ENCODE peak calls at places on chromosomes 12 and 14, in four cellular contexts. S, B, G and N are unnamed samples.
A peak's percentile ranks its signal among the peaks of the same experiment; 100 is the strongest.

GRCh38 chr12:100576311-100577036 is 3.0 kb downstream of the GAS2L3 start:
- DNase-seq in S (no peak), B (no peak), G (peak; percentile 8), N (peak; percentile 50)

GRCh38 chr12:130456375-130457199 is 118.9 kb downstream of the PIWIL1 start:
- DNase-seq in G (no peak), B (no peak), S (no peak), N (no peak)

GRCh38 chr14:55546212-55546874 is 33.7 kb upstream of the KTN1 start:
- DNase-seq in G (no peak), B (peak; percentile 33), S (no peak), N (no peak)

GRCh38 chr14:92693998-92694780 is 54.2 kb downstream of the LGMN start:
- DNase-seq in G (no peak), B (no peak), S (peak; percentile 88), N (peak; percentile 69)

GRCh38 chr14:100440207-100440631 is 117.1 kb downstream of the SLC25A47 start:
- DNase-seq in S (peak; percentile 73), B (no peak), G (peak; percentile 76), N (peak; percentile 81)

GRCh38 chr12:2179953-2180736 is 127.4 kb downstream of the CACNA1C start:
- DNase-seq in B (no peak), G (no peak), S (no peak), N (peak; percentile 31)

GRCh38 chr12:31874961-31875608 is 84.1 kb upstream of the RESF1 start:
- DNase-seq in G (peak; percentile 19), B (no peak), S (no peak), N (peak; percentile 40)

GRCh38 chr14:64844993-64845536 is 34.6 kb downstream of the SPTB start:
- DNase-seq in B (no peak), G (peak; percentile 70), S (no peak), N (no peak)

GRCh38 chr14:74638066-74638465 is 26.0 kb upstream of the LTBP2 start:
- DNase-seq in S (no peak), B (no peak), G (no peak), N (no peak)

GRCh38 chr12:108052260-108052659 is 76.8 kb upstream of the WSCD2 start:
- DNase-seq in B (no peak), G (no peak), S (no peak), N (no peak)

GRCh38 chr14:63840981-63841380 is 11.8 kb upstream of the SYNE2 start:
- DNase-seq in B (no peak), S (peak; percentile 44), G (no peak), N (no peak)

GRCh38 chr14:100286484-100287191 is 19.6 kb downstream of the SLC25A29 start:
- DNase-seq in G (no peak), B (no peak), S (no peak), N (no peak)

GRCh38 chr12:76785407-76785806 is 21.5 kb downstream of the ZDHHC17 start:
- DNase-seq in G (no peak), B (no peak), S (no peak), N (no peak)

GRCh38 chr12:78208106-78208505 is 377.4 kb downstream of the NAV3 start:
- DNase-seq in B (no peak), S (no peak), G (no peak), N (no peak)

GRCh38 chr14:52835122-52835903 is 43.9 kb upstream of the GNPNAT1 start:
- DNase-seq in S (no peak), B (no peak), G (peak; percentile 12), N (peak; percentile 87)

GRCh38 chr12:55681142-55682077 is 26.3 kb downstream of the ITGA7 start:
- DNase-seq in S (peak; percentile 92), B (no peak), G (peak; percentile 56), N (peak; percentile 92)

GRCh38 chr14:65210118-65210826 is 108.0 kb upstream of the MAX start:
- DNase-seq in B (peak; percentile 71), S (no peak), G (no peak), N (no peak)

GRCh38 chr12:82682326-82682725 is 4.4 kb upstream of the TMTC2 start:
- DNase-seq in G (no peak), B (no peak), S (no peak), N (peak; percentile 19)

GRCh38 chr12:79997115-79997805 is 62.4 kb upstream of the PPP1R12A start:
- DNase-seq in G (no peak), S (no peak), B (peak; percentile 45), N (no peak)

GRCh38 chr12:103821773-103822172 is 19.3 kb downstream of the NT5DC3 start:
- DNase-seq in B (no peak), G (no peak), S (no peak), N (no peak)

GRCh38 chr12:33721561-33721960 is 281.9 kb upstream of the SYT10 start:
- DNase-seq in B (no peak), G (no peak), S (no peak), N (no peak)

GRCh38 chr12:9798008-9798619 is 29.2 kb upstream of the KLRF1 start:
- DNase-seq in S (peak; percentile 41), B (peak; percentile 85), G (peak; percentile 59), N (peak; percentile 13)

GRCh38 chr14:24903337-24903736 is 146.6 kb downstream of the STXBP6 start:
- DNase-seq in B (no peak), S (no peak), G (no peak), N (no peak)

GRCh38 chr12:102388469-102388868 is 91.9 kb downstream of the IGF1 start:
- DNase-seq in B (no peak), S (peak; percentile 54), G (no peak), N (no peak)

GRCh38 chr12:111103583-111103982 is 183.2 kb upstream of the MYL2 start:
- DNase-seq in B (no peak), G (no peak), S (no peak), N (no peak)

GRCh38 chr12:4287325-4288290 is 14.0 kb downstream of the CCND2 start:
- DNase-seq in G (no peak), S (no peak), B (no peak), N (no peak)

GRCh38 chr14:100471451-100472093 is 115.6 kb downstream of the BEGAIN start:
- DNase-seq in B (no peak), G (no peak), S (no peak), N (no peak)

GRCh38 chr14:54108481-54109471 is 152.2 kb upstream of the BMP4 start:
- DNase-seq in G (no peak), S (peak; percentile 96), B (no peak), N (peak; percentile 17)

GRCh38 chr12:66931091-66931490 is 252.2 kb upstream of the GRIP1 start:
- DNase-seq in S (no peak), B (no peak), G (no peak), N (no peak)

GRCh38 chr14:69685716-69686115 is 74.3 kb downstream of the SUSD6 start:
- DNase-seq in B (no peak), G (no peak), S (peak; percentile 62), N (no peak)

GRCh38 chr12:30191701-30192455 is 408.1 kb upstream of the TMTC1 start:
- DNase-seq in S (no peak), G (no peak), B (no peak), N (no peak)

GRCh38 chr12:131947482-131948027 is 2.2 kb upstream of the EP400 start:
- DNase-seq in B (no peak), G (no peak), S (no peak), N (no peak)

GRCh38 chr12:51536159-51536558 is 54.9 kb upstream of the SCN8A start:
- DNase-seq in G (no peak), B (no peak), S (no peak), N (peak; percentile 53)

GRCh38 chr12:81010641-81011040 is 67.2 kb upstream of the ACSS3 start:
- DNase-seq in B (no peak), S (no peak), G (no peak), N (no peak)

GRCh38 chr14:87380054-87380453 is 612.9 kb downstream of the GALC start:
- DNase-seq in B (no peak), S (no peak), G (no peak), N (no peak)

GRCh38 chr14:105201928-105202513 is 20.9 kb upstream of the NUDT14 start:
- DNase-seq in G (no peak), S (no peak), B (peak; percentile 8), N (no peak)

GRCh38 chr14:33660248-33660647 is 290.6 kb downstream of the EGLN3 start:
- DNase-seq in B (no peak), G (no peak), S (no peak), N (no peak)

GRCh38 chr14:33655421-33655820 is 295.5 kb downstream of the EGLN3 start:
- DNase-seq in S (no peak), B (no peak), G (no peak), N (no peak)

GRCh38 chr14:33661071-33661470 is 289.8 kb downstream of the EGLN3 start:
- DNase-seq in B (no peak), G (no peak), S (no peak), N (no peak)

GRCh38 chr14:33652566-33653320 is 298.1 kb downstream of the EGLN3 start:
- DNase-seq in S (no peak), B (no peak), G (peak; percentile 38), N (no peak)

GRCh38 chr14:33657478-33657877 is 293.4 kb downstream of the EGLN3 start:
- DNase-seq in S (no peak), B (no peak), G (no peak), N (no peak)
- TF ChIP-seq SMC3 in S (no peak), B (no peak), G (no peak), N (no peak)

GRCh38 chr12:11067514-11067913 is 5.4 kb upstream of the TAS2R46 start:
- DNase-seq in B (no peak), G (no peak), S (no peak), N (no peak)
- TF ChIP-seq RAD21 in B (no peak), G (no peak), S (no peak), N (no peak)

DNA sequence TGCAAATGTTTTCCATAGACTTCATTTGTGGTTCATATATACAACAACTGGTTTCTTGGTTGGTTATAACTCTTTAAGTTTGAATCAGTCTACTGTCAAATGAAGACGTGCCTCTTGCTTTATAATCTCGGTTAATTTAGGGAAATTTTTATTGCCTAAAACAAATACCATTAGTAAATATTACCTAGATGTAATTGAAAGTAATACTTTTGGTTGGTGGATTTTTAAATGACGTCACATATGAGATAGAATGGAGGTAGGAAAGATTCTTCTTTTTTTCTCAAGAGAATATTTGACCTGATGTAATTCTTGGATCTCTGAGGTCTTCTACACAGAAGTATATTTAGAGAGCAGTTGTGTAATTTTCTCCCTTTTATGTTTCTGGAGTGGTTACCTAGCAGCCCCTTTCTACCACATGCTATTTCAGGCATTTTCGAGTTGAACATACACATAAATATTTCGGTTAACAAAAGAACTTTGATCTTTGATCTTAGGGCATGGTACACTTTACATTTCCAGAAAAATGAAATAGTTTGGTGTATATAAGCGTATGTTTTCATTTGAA is 1.7 kb downstream of the ATF7IP start:
- DNase-seq in S (peak; percentile 29), G (no peak), B (peak; percentile 71), N (peak; percentile 19)
- TF ChIP-seq JUNB in S (no peak), G (no peak), B (peak; percentile 81), N (no peak)

DNA sequence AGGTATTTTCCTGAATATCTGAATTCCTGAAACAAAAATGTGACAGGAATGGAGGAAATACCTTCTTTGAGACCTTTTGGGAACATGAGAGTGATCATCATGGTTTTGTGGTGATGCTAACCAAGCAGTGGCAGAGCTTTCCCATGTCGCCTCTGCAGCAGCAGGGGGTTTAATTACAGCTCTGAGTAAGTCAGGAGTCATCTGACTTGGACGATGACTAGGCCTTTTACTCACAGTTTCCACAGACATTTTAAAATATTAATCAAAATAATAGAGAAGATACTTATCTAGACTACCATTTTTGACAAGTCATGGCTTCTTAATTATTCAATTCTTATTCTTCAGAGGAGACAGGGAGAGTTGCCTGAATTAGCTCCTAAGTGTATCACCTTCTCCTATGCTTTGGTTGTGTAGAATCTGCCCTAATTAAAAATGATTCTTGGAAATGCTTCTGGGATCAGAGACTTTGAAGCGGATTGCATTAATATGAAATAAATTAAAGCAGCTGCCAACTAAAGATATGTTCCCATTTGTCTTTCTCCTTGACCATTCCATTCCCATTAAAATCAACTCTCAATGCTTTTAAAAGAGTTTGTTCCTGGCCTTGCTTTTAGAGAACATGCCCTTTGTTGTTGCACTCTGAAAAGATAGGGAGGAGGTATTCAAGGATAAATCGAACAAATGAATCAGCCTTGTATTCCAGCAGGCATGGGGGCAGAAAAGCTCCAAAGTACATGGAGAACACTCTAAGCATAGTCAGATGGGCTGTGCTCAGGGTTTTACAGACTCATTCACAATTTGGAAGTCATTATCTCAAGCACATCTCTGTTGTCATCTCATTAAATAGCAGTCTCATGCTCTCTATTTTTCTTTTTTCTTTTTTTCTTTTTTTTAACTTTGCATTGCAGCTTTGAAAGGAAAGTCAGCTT is 7.7 kb upstream of the IFNG-AS1 start:
- DNase-seq in G (no peak), B (no peak), S (no peak), N (peak; percentile 7)
- TF ChIP-seq SMC3 in G (no peak), B (no peak), S (no peak), N (no peak)